ENCODE peak calls at places on chromosomes 12 and 14, in eight cellular contexts. J is GM23248, R is neuronal stem cell, Q is OCI-LY7, D is WERI-Rb-1, X is tibial nerve, K is tibial artery, P is lung. H is an unnamed sample.
A peak's percentile ranks its signal among the peaks of the same experiment; 100 is the strongest.

GRCh38 chr14:83260751-83261150 is 1727.1 kb upstream of the SEL1L start:
- DNase-seq in J (no peak), X (no peak), D (no peak), K (no peak), Q (no peak), P (no peak), R (no peak), H (no peak)

GRCh38 chr14:92973265-92973797 is 50.4 kb downstream of the CHGA start:
- DNase-seq in X (peak; percentile 41), D (peak; percentile 91), K (peak; percentile 68), R (peak; percentile 32), Q (peak; percentile 18), P (peak; percentile 70), J (peak; percentile 96), H (peak; percentile 89)

GRCh38 chr12:90977224-90977623 is 22.2 kb upstream of the CCER1 start:
- DNase-seq in D (no peak), Q (no peak), J (peak; percentile 33), K (no peak), X (no peak), P (no peak), R (no peak), H (no peak)

GRCh38 chr12:89157413-89157812 is 194.9 kb downstream of the DUSP6 start:
- DNase-seq in K (no peak), P (no peak), Q (no peak), R (no peak), J (no peak), D (no peak), X (no peak), H (no peak)

GRCh38 chr12:44874981-44875416 is 1.1 kb downstream of the NELL2 start:
- DNase-seq in J (peak; percentile 7), Q (peak; percentile 18), P (no peak), K (no peak), D (peak; percentile 23), R (peak; percentile 37), X (no peak), H (no peak)

GRCh38 chr14:38839743-38840375 is 263.2 kb downstream of the SEC23A start:
- DNase-seq in D (no peak), R (no peak), Q (no peak), K (no peak), X (no peak), J (peak; percentile 7), P (no peak), H (no peak)

GRCh38 chr14:105862581-105863239 is 336.3 kb downstream of the TMEM121 start:
- DNase-seq in R (no peak), D (no peak), P (no peak), J (no peak), K (peak; percentile 17), X (no peak), Q (peak; percentile 80), H (no peak)

GRCh38 chr14:64878775-64879634 is 702 bp downstream of the SPTB start:
- DNase-seq in D (peak; percentile 31), Q (no peak), J (peak; percentile 5), R (peak; percentile 17), K (no peak), P (no peak), X (no peak), H (no peak)

GRCh38 chr12:116498471-116498870 is 60.7 kb upstream of the MAP1LC3B2 start:
- DNase-seq in K (no peak), J (peak; percentile 79), P (no peak), X (no peak), R (no peak), D (no peak), Q (no peak), H (no peak)

GRCh38 chr12:122368361-122369073 is 54.0 kb downstream of the CLIP1 start:
- DNase-seq in P (no peak), K (no peak), J (peak; percentile 46), Q (no peak), X (no peak), R (no peak), D (no peak), H (no peak)

GRCh38 chr14:104597576-104597975 is 7.0 kb downstream of the TMEM179 start:
- DNase-seq in R (no peak), Q (no peak), J (no peak), D (peak; percentile 6), X (no peak), P (no peak), K (no peak), H (no peak)

GRCh38 chr12:122250047-122250446 is 16.2 kb downstream of the VPS33A start:
- DNase-seq in P (no peak), X (no peak), K (no peak), R (no peak), Q (no peak), J (no peak), D (no peak), H (no peak)

GRCh38 chr14:103224996-103225874 is 102.0 kb downstream of the TNFAIP2 start:
- DNase-seq in K (no peak), X (no peak), R (no peak), D (no peak), J (no peak), P (no peak), Q (no peak), H (no peak)

GRCh38 chr14:100617715-100618693 is 30.8 kb upstream of the BEGAIN start:
- DNase-seq in R (no peak), J (peak; percentile 21), P (no peak), X (peak; percentile 27), K (peak; percentile 47), D (no peak), Q (no peak), H (no peak)

GRCh38 chr12:30746190-30746589 is 8.6 kb downstream of the CAPRIN2 start:
- DNase-seq in D (peak; percentile 12), X (no peak), R (no peak), P (no peak), K (no peak), J (no peak), Q (no peak), H (no peak)

GRCh38 chr14:96062010-96062409 is 22.8 kb downstream of the C14orf132 start:
- DNase-seq in P (no peak), D (no peak), Q (no peak), X (no peak), J (no peak), K (peak; percentile 3), R (no peak), H (no peak)

GRCh38 chr14:23614395-23614828 is 21.8 kb upstream of the DHRS2 start:
- DNase-seq in K (no peak), P (no peak), Q (no peak), J (no peak), R (no peak), X (no peak), D (no peak), H (no peak)

GRCh38 chr12:6538420-6539275 is 4.3 kb downstream of the GAPDH start:
- DNase-seq in Q (peak; percentile 48), K (no peak), R (no peak), X (no peak), P (no peak), D (no peak), J (peak; percentile 50), H (no peak)

GRCh38 chr12:94304566-94305061 is 155.1 kb downstream of the CEP83 start:
- DNase-seq in K (no peak), P (no peak), D (no peak), J (peak; percentile 50), Q (no peak), X (no peak), R (no peak), H (no peak)

GRCh38 chr14:73785834-73786631 is 65.6 kb upstream of the PTGR2 start:
- DNase-seq in P (peak; percentile 83), D (peak; percentile 24), R (no peak), Q (peak; percentile 83), X (peak; percentile 83), K (peak; percentile 88), J (peak; percentile 96), H (peak; percentile 90)

GRCh38 chr14:103808403-103809001 is 38.9 kb downstream of the PPP1R13B start:
- DNase-seq in X (peak; percentile 85), Q (peak; percentile 74), D (peak; percentile 71), R (peak; percentile 63), P (peak; percentile 83), J (peak; percentile 90), K (peak; percentile 66), H (peak; percentile 74)

GRCh38 chr12:100927825-100928224 is 133.2 kb downstream of the ANO4 start:
- DNase-seq in X (no peak), Q (no peak), K (no peak), J (peak; percentile 91), P (no peak), R (no peak), D (no peak), H (no peak)

GRCh38 chr14:102930753-102931579 is 8.5 kb downstream of the AMN start:
- DNase-seq in D (no peak), R (no peak), Q (no peak), X (no peak), J (peak; percentile 41), P (no peak), K (no peak), H (no peak)

DNA sequence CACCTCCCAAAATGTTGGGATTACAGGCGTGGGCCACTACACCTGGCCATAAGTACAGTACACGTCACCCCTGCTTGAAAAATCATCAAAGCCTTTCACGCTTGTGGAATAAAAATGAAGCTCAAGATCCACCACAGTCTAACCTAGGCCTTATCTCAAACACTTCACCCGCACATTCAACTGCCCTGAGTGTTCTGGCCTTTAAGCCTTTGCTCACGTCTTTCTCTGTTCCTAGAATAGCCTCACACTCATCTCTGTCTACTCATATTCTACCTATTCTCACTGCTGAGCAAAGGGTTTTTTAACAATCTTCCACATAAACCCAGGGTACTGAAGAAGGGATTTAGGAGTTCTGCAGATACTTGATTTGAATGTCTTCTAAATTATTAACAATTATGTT is 9.9 kb downstream of the CALCOCO1 start:
- DNase-seq in R (no peak), D (no peak), K (no peak), Q (no peak), X (no peak), P (no peak), J (no peak), H (no peak)
- H3K36me3 ChIP-seq in R (no peaks in the 10 kb centered on the region), D (no peaks in the 10 kb centered on the region), K (peaks cover 98% of the 10 kb centered on the region), Q (no peaks in the 10 kb centered on the region), X (peaks cover 100% of the 10 kb centered on the region), P (peaks cover 34% of the 10 kb centered on the region), J (peaks cover 58% of the 10 kb centered on the region), H (peaks cover 84% of the 10 kb centered on the region)

DNA sequence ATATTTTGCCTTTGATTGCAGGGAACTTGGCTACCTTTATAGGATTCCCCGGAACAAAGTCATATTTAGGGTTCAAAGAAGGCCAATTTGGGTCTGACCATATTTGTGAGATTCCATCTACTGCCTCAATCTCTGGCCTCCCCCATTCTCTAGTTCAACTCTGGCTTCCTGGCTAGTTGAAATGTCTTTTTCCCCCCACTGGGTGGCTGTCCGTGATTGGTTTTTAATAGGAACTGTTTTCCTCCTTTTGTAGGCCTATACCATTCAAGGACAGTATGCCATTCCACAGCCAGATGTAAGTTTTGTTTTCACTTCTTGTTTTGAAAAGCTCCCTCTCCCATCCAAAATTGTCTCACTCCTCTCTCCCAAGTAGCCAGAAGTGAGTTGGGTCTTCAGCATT is 13.8 kb downstream of the PCBP2 start:
- DNase-seq in K (no peak), J (no peak), X (no peak), Q (no peak), D (no peak), R (no peak), P (no peak), H (no peak)
- H3K36me3 ChIP-seq in K (peaks cover 100% of the 10 kb centered on the region), J (peaks cover 94% of the 10 kb centered on the region), X (peaks cover 100% of the 10 kb centered on the region), Q (peaks cover 100% of the 10 kb centered on the region), D (peaks cover 98% of the 10 kb centered on the region), R (peaks cover 100% of the 10 kb centered on the region), P (peaks cover 87% of the 10 kb centered on the region), H (peaks cover 100% of the 10 kb centered on the region)

GRCh38 chr12:15405601-15406000 is 83.3 kb downstream of the PTPRO start:
- DNase-seq in Q (no peak), P (no peak), X (no peak), R (no peak), K (no peak), D (no peak), J (no peak), H (no peak)
- H3K36me3 ChIP-seq in Q (no peaks in the 10 kb centered on the region), P (no peaks in the 10 kb centered on the region), X (no peaks in the 10 kb centered on the region), R (no peaks in the 10 kb centered on the region), K (no peaks in the 10 kb centered on the region), D (no peaks in the 10 kb centered on the region), J (no peaks in the 10 kb centered on the region), H (no peaks in the 10 kb centered on the region)

GRCh38 chr12:14699923-14700322 is 3.5 kb upstream of the GUCY2C start:
- DNase-seq in J (no peak), K (no peak), D (no peak), P (no peak), X (no peak), Q (no peak), R (no peak), H (no peak)
- H3K36me3 ChIP-seq in J (no peaks in the 10 kb centered on the region), K (no peaks in the 10 kb centered on the region), D (no peaks in the 10 kb centered on the region), P (no peaks in the 10 kb centered on the region), X (no peaks in the 10 kb centered on the region), Q (no peaks in the 10 kb centered on the region), R (no peaks in the 10 kb centered on the region), H (no peaks in the 10 kb centered on the region)